ENCODE peak calls at places on chromosomes 11 and 22, in five cellular contexts. One of them, this sample, is unnamed.

GRCh38 chr11:61357233-61357893 is 4.3 kb downstream of the CYB561A3 start:
- DNase-seq in SK-N-SH: no peak
- DNase-seq in Caco-2: no peak
- DNase-seq in A549: no peak
- DNase-seq in bronchial epithelial cell: no peak
- DNase-seq in this sample: no peak

GRCh38 chr11:4606231-4607015 is 1.6 kb downstream of the TRIM68 start:
- DNase-seq in SK-N-SH: no peak
- DNase-seq in Caco-2: no peak
- DNase-seq in A549: no peak
- DNase-seq in bronchial epithelial cell: peak
- DNase-seq in this sample: peak

GRCh38 chr11:86524603-86525352 is 147.6 kb downstream of the ME3 start:
- DNase-seq in SK-N-SH: peak
- DNase-seq in Caco-2: no peak
- DNase-seq in A549: peak
- DNase-seq in bronchial epithelial cell: peak
- DNase-seq in this sample: peak

GRCh38 chr11:73295996-73296318 is 12.1 kb upstream of the ARHGEF17 start:
- DNase-seq in SK-N-SH: no peak
- DNase-seq in Caco-2: no peak
- DNase-seq in A549: no peak
- DNase-seq in bronchial epithelial cell: no peak
- DNase-seq in this sample: no peak

GRCh38 chr11:69156673-69157155 is 979 bp downstream of the SMIM38 start:
- DNase-seq in SK-N-SH: no peak
- DNase-seq in Caco-2: peak
- DNase-seq in A549: no peak
- DNase-seq in bronchial epithelial cell: peak
- DNase-seq in this sample: peak

GRCh38 chr11:61042961-61043540 is 59.2 kb upstream of the CD5 start:
- DNase-seq in SK-N-SH: no peak
- DNase-seq in Caco-2: no peak
- DNase-seq in A549: no peak
- DNase-seq in bronchial epithelial cell: no peak
- DNase-seq in this sample: no peak

GRCh38 chr11:93770160-93770559 is 13.9 kb upstream of the MED17 start:
- DNase-seq in SK-N-SH: no peak
- DNase-seq in Caco-2: peak
- DNase-seq in A549: no peak
- DNase-seq in bronchial epithelial cell: no peak
- DNase-seq in this sample: no peak

GRCh38 chr11:101600948-101601347 is 17.1 kb upstream of the TRPC6 start:
- DNase-seq in SK-N-SH: no peak
- DNase-seq in Caco-2: no peak
- DNase-seq in A549: no peak
- DNase-seq in bronchial epithelial cell: no peak
- DNase-seq in this sample: no peak

GRCh38 chr11:74185695-74186094 is 14.6 kb downstream of the PPME1 start:
- DNase-seq in SK-N-SH: no peak
- DNase-seq in Caco-2: no peak
- DNase-seq in A549: no peak
- DNase-seq in bronchial epithelial cell: peak
- DNase-seq in this sample: no peak

GRCh38 chr11:118715837-118716260 is 36.4 kb upstream of the TREH start:
- DNase-seq in SK-N-SH: no peak
- DNase-seq in Caco-2: peak
- DNase-seq in A549: no peak
- DNase-seq in bronchial epithelial cell: peak
- DNase-seq in this sample: peak

GRCh38 chr11:105553015-105553414 is 56.9 kb upstream of the GRIA4 start:
- DNase-seq in SK-N-SH: no peak
- DNase-seq in Caco-2: peak
- DNase-seq in A549: peak
- DNase-seq in bronchial epithelial cell: peak
- DNase-seq in this sample: peak

GRCh38 chr11:64138413-64138812 is 27.5 kb downstream of the MACROD1 start:
- DNase-seq in SK-N-SH: no peak
- DNase-seq in Caco-2: no peak
- DNase-seq in A549: no peak
- DNase-seq in bronchial epithelial cell: no peak
- DNase-seq in this sample: no peak

GRCh38 chr11:134230339-134230738 is 5.9 kb downstream of the VPS26B start:
- DNase-seq in SK-N-SH: no peak
- DNase-seq in Caco-2: no peak
- DNase-seq in A549: no peak
- DNase-seq in bronchial epithelial cell: no peak
- DNase-seq in this sample: no peak

GRCh38 chr11:96113100-96113710 is 189.3 kb upstream of the MTMR2 start:
- DNase-seq in SK-N-SH: no peak
- DNase-seq in Caco-2: no peak
- DNase-seq in A549: no peak
- DNase-seq in bronchial epithelial cell: peak
- DNase-seq in this sample: no peak

GRCh38 chr11:129315781-129316579 is 59.7 kb upstream of the BARX2 start:
- DNase-seq in SK-N-SH: no peak
- DNase-seq in Caco-2: peak
- DNase-seq in A549: no peak
- DNase-seq in bronchial epithelial cell: peak
- DNase-seq in this sample: no peak
- TF ChIP-seq CTCF in SK-N-SH: no peak
- TF ChIP-seq CTCF in Caco-2: peak
- TF ChIP-seq CTCF in A549: no peak
- TF ChIP-seq CTCF in bronchial epithelial cell: no peak
- TF ChIP-seq CTCF in this sample: no peak

DNA sequence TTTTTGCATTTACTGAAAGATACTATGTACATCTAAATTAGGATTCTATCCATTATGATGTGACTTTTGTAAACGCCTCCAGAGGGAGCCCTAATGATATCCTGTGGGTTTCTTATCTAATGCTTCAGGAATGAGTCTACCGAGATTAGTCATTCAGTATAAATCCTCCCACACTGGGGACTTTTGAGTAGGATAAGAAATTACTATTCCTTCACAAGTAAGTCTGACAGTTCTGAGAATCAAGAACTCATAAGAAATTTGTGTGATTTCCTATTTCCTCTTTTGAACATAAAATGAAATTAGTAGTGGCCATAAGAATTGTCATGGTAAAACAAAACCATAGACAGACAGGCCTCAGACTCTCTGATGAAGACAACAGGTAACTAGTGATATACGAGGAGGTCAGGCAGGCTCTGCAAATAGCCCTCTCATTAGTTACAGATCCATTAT is 10.0 kb upstream of the OR5M1 start:
- DNase-seq in SK-N-SH: peak
- DNase-seq in Caco-2: peak
- DNase-seq in A549: peak
- DNase-seq in bronchial epithelial cell: peak
- DNase-seq in this sample: peak
- TF ChIP-seq CTCF in SK-N-SH: peak
- TF ChIP-seq CTCF in Caco-2: peak
- TF ChIP-seq CTCF in A549: peak
- TF ChIP-seq CTCF in bronchial epithelial cell: peak
- TF ChIP-seq CTCF in this sample: peak

GRCh38 chr22:46738961-46739870 is 1.2 kb upstream of the CERK start:
- DNase-seq in SK-N-SH: no peak
- DNase-seq in Caco-2: peak
- DNase-seq in A549: peak
- DNase-seq in bronchial epithelial cell: peak
- DNase-seq in this sample: no peak
- TF ChIP-seq CTCF in SK-N-SH: no peak
- TF ChIP-seq CTCF in Caco-2: peak
- TF ChIP-seq CTCF in A549: peak
- TF ChIP-seq CTCF in bronchial epithelial cell: peak
- TF ChIP-seq CTCF in this sample: no peak

GRCh38 chr22:43272869-43273318 is 70.3 kb downstream of the SCUBE1 start:
- DNase-seq in SK-N-SH: no peak
- DNase-seq in Caco-2: peak
- DNase-seq in A549: no peak
- DNase-seq in bronchial epithelial cell: no peak
- DNase-seq in this sample: no peak
- TF ChIP-seq CTCF in SK-N-SH: no peak
- TF ChIP-seq CTCF in Caco-2: no peak
- TF ChIP-seq CTCF in A549: no peak
- TF ChIP-seq CTCF in bronchial epithelial cell: no peak
- TF ChIP-seq CTCF in this sample: no peak

GRCh38 chr11:116896211-116896610 is 58.8 kb upstream of the APOA1 start:
- DNase-seq in SK-N-SH: no peak
- DNase-seq in Caco-2: no peak
- DNase-seq in A549: no peak
- DNase-seq in bronchial epithelial cell: no peak
- DNase-seq in this sample: no peak

GRCh38 chr11:116893906-116894305 is 56.5 kb upstream of the APOA1 start:
- DNase-seq in SK-N-SH: no peak
- DNase-seq in Caco-2: no peak
- DNase-seq in A549: no peak
- DNase-seq in bronchial epithelial cell: no peak
- DNase-seq in this sample: no peak

GRCh38 chr11:116892374-116892773 is 55.0 kb upstream of the APOA1 start:
- DNase-seq in SK-N-SH: no peak
- DNase-seq in Caco-2: no peak
- DNase-seq in A549: no peak
- DNase-seq in bronchial epithelial cell: no peak
- DNase-seq in this sample: no peak

GRCh38 chr11:116893437-116893836 is 56.0 kb upstream of the APOA1 start:
- DNase-seq in SK-N-SH: no peak
- DNase-seq in Caco-2: no peak
- DNase-seq in A549: no peak
- DNase-seq in bronchial epithelial cell: no peak
- DNase-seq in this sample: no peak

DNA sequence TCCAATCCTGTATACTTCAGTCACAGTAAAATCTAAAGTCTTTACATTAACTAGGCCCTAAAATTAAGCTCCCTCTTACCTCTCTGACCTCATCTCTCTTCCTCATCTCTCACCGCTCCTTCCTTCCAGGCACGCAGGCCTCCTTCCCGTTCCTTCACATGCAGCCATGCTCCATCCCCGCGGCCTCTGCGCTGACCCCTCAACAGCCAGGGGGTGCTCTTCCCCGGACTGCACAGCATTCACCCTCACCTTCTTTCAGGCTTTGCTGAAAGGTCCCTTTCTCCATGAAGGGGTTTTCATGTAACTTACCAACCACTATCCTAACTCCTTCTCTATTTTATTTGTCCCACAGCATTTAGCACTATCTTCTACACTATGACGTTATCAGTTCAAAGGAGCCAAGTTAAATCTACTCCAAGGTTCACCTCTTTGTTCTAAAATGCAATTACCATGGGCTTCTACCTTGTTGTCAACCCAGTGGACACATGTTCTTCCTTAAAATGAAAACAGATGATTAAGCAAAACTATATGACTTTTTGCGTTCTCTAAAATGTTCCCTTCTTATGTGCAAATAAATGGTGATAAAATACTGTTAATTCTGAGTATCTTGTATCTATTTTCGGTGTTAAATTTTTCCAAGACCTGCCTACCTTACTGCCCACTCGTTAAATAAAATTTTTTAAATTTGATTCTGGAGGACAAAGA is 57.8 kb upstream of the APOA1 start:
- DNase-seq in SK-N-SH: peak
- DNase-seq in Caco-2: peak
- DNase-seq in A549: peak
- DNase-seq in bronchial epithelial cell: peak
- DNase-seq in this sample: no peak
- TF ChIP-seq CTCF in SK-N-SH: peak
- TF ChIP-seq CTCF in Caco-2: peak
- TF ChIP-seq CTCF in A549: no peak
- TF ChIP-seq CTCF in bronchial epithelial cell: peak
- TF ChIP-seq CTCF in this sample: peak

GRCh38 chr22:42924436-42924835 is 67.4 kb upstream of the ARFGAP3 start:
- DNase-seq in SK-N-SH: no peak
- DNase-seq in Caco-2: no peak
- DNase-seq in A549: no peak
- DNase-seq in bronchial epithelial cell: no peak
- DNase-seq in this sample: no peak
- TF ChIP-seq CTCF in SK-N-SH: no peak
- TF ChIP-seq CTCF in Caco-2: no peak
- TF ChIP-seq CTCF in A549: no peak
- TF ChIP-seq CTCF in bronchial epithelial cell: no peak
- TF ChIP-seq CTCF in this sample: no peak

GRCh38 chr22:42536166-42536565 is 16.6 kb upstream of the RRP7A start:
- DNase-seq in SK-N-SH: no peak
- DNase-seq in Caco-2: no peak
- DNase-seq in A549: no peak
- DNase-seq in bronchial epithelial cell: no peak
- DNase-seq in this sample: no peak

GRCh38 chr22:42528591-42529307 is 9.2 kb upstream of the RRP7A start:
- DNase-seq in SK-N-SH: peak
- DNase-seq in Caco-2: no peak
- DNase-seq in A549: no peak
- DNase-seq in bronchial epithelial cell: no peak
- DNase-seq in this sample: no peak

DNA sequence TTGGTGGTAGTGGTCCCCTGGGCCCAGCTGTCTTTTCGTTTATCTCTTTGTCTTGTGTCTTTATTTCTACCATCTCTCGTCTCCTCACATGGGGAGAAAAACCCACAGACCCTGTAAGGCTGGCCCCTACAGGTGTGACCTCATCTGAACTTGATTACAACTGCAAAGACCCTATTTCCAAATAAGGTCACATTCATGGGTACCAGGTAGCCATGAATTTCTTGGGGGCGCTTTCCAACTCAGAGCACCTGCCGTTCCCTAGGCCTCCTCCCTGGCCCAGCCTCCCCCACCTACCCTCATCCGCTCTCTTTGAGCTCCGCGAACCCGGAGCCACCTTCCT is 14.0 kb upstream of the RRP7A start:
- DNase-seq in SK-N-SH: no peak
- DNase-seq in Caco-2: no peak
- DNase-seq in A549: no peak
- DNase-seq in bronchial epithelial cell: no peak
- DNase-seq in this sample: no peak
- TF ChIP-seq CTCF in SK-N-SH: no peak
- TF ChIP-seq CTCF in Caco-2: no peak
- TF ChIP-seq CTCF in A549: no peak
- TF ChIP-seq CTCF in bronchial epithelial cell: no peak
- TF ChIP-seq CTCF in this sample: no peak

This sample was measured in MCF 10A.